ENCODE peak calls at places on chromosomes 16 and 17, in six cellular contexts. H, S, O, B, P and M are unnamed samples.

GRCh38 chr17:7445011-7445927 is at the start of gene CHRNB1:
- DNase-seq in H (peak), S (peak), O (peak), B (no peak), P (no peak), M (no peak)

GRCh38 chr16:66135376-66135775 is 231.1 kb upstream of the CDH5 start:
- DNase-seq in H (no peak), S (no peak), O (no peak), B (no peak), P (no peak), M (no peak)

GRCh38 chr16:85239871-85240270 is 127.6 kb upstream of the CIBAR2 start:
- DNase-seq in H (no peak), S (no peak), O (no peak), B (no peak), P (no peak), M (no peak)

GRCh38 chr16:90077757-90078593 is 844 bp upstream of the PRDM7 start:
- DNase-seq in H (peak), S (peak), O (peak), B (no peak), P (no peak), M (no peak)

GRCh38 chr17:22695228-22695619 is 1002.9 kb downstream of the KCNJ18 start:
- DNase-seq in H (no peak), S (no peak), O (no peak), B (no peak), P (no peak), M (no peak)

GRCh38 chr17:78360371-78361226 is 722 bp upstream of the SOCS3 start:
- DNase-seq in H (peak), S (peak), O (peak), B (peak), P (no peak), M (no peak)

GRCh38 chr17:49513616-49514373 is 18.7 kb downstream of the NGFR start:
- DNase-seq in H (no peak), S (no peak), O (no peak), B (no peak), P (no peak), M (no peak)

GRCh38 chr16:83574388-83574787 is 233.4 kb upstream of the HSBP1 start:
- DNase-seq in H (no peak), S (no peak), O (no peak), B (no peak), P (peak), M (peak)

GRCh38 chr17:81334419-81334896 is 39.4 kb upstream of the SLC38A10 start:
- DNase-seq in H (no peak), S (no peak), O (no peak), B (no peak), P (no peak), M (no peak)

GRCh38 chr16:12259258-12259657 is 282.7 kb downstream of the SNX29 start:
- DNase-seq in H (no peak), S (no peak), O (no peak), B (no peak), P (no peak), M (no peak)